ENCODE peak calls at places on chromosomes 16 and 17, in seven cellular contexts. U is GM23338, V is type B pancreatic cell, F is fibroblast of mammary gland, C is dorsolateral prefrontal cortex, N is AG10803, J is AG09309. O is an unnamed sample.

GRCh38 chr17:58335061-58335731 is 6.6 kb upstream of the TSPOAP1 start:
- DNase-seq in U (no peak), V (no peak), F (no peak), C (no peak), N (no peak), J (no peak), O (no peak)

GRCh38 chr17:47633996-47634395 is 15.7 kb upstream of the KPNB1 start:
- DNase-seq in U (no peak), V (no peak), F (no peak), C (no peak), N (no peak), J (no peak), O (no peak)

GRCh38 chr16:49664221-49665215 is 191.4 kb downstream of the ZNF423 start:
- DNase-seq in U (no peak), V (no peak), F (no peak), C (no peak), N (no peak), J (no peak), O (no peak)

GRCh38 chr16:11265124-11265523 is 4.0 kb downstream of the TNP2 start:
- DNase-seq in U (no peak), V (no peak), F (no peak), C (no peak), N (no peak), J (no peak), O (no peak)

GRCh38 chr16:71441348-71441781 is 489 bp downstream of the TLE7 start:
- DNase-seq in U (peak; percentile 84), V (no peak), F (no peak), C (no peak), N (no peak), J (no peak), O (no peak)

GRCh38 chr16:49021136-49021535 is 260.5 kb downstream of the CBLN1 start:
- DNase-seq in U (peak; percentile 35), V (no peak), F (peak; percentile 96), C (no peak), N (peak; percentile 81), J (peak; percentile 55), O (peak; percentile 3)

GRCh38 chr16:19166500-19166899 is 1.5 kb upstream of the SYT17 start:
- DNase-seq in U (no peak), V (no peak), F (no peak), C (no peak), N (no peak), J (no peak), O (no peak)

GRCh38 chr17:40284085-40284713 is 3.5 kb upstream of the CDC6 start:
- DNase-seq in U (no peak), V (no peak), F (peak; percentile 57), C (no peak), N (peak; percentile 87), J (peak; percentile 50), O (peak; percentile 73)

GRCh38 chr17:74453665-74454196 is 12.7 kb upstream of the CD300A start:
- DNase-seq in U (no peak), V (no peak), F (no peak), C (peak; percentile 75), N (no peak), J (no peak), O (no peak)

GRCh38 chr17:47703191-47703591 is 9.2 kb downstream of the TBKBP1 start:
- DNase-seq in U (no peak), V (no peak), F (no peak), C (no peak), N (no peak), J (no peak), O (no peak)

GRCh38 chr17:39486242-39486641 is 25.0 kb downstream of the CDK12 start:
- DNase-seq in U (no peak), V (no peak), F (peak; percentile 66), C (no peak), N (peak; percentile 86), J (peak; percentile 83), O (peak; percentile 77)

GRCh38 chr17:68539536-68540469 is 27.6 kb downstream of the PRKAR1A start:
- DNase-seq in U (peak; percentile 41), V (no peak), F (peak; percentile 53), C (no peak), N (peak; percentile 44), J (no peak), O (peak; percentile 7)
- TF ChIP-seq CTCF in U (no peak), V (no peak), F (peak; percentile 44), C (peak; percentile 14), N (peak; percentile 53), J (peak; percentile 40), O (peak; percentile 39)

DNA sequence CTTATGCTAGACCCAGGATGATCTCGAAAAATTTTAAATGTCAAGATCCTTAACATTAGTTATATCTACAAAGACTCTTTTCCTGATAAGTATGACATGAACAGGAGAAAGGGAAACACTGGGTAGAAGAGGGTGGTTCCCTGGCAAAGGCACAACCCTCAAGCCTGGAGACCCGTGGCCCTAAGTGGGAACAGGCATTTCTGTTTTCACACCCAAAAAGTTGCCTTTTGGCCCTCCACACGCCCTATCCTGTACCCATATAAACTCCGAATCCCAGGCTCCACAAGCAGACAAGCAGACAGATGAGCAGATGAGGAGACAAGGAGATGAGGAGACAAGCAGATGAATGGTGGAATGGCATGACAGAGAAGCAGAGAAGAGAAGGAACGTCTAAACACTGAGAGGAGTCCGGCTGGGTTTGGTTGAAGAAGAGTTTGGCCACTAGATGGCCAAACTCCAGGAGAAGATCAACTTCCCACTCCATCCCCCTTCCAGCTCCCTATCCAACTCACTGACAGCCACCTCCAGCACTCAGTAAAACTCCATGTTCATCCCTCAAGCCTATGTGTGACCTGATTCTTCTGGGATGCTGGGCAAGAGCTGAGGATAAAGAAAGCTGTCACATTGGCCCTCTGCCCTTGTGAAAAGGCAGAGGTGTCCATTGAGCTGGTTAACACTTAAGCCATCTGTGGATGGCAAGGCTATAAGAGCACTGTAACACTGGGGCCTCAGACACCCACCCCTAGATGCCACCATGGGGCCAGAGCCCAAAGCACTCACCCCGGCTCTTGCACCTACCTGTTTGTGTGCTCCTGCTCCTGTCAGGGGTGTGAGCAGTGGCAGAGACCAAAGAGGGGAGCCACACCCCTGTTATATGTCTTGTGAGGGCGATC is 139.6 kb upstream of the FAM20A start:
- DNase-seq in U (no peak), V (no peak), F (no peak), C (no peak), N (no peak), J (no peak), O (no peak)
- TF ChIP-seq CTCF in U (peak; percentile 27), V (peak; percentile 21), F (no peak), C (no peak), N (no peak), J (peak; percentile 19), O (peak; percentile 32)

GRCh38 chr17:35578929-35579448 is 618 bp upstream of the PEX12 start:
- DNase-seq in U (no peak), V (no peak), F (no peak), C (no peak), N (no peak), J (no peak), O (no peak)

GRCh38 chr17:35577826-35578194 is 561 bp downstream of the PEX12 start:
- DNase-seq in U (no peak), V (no peak), F (peak; percentile 18), C (no peak), N (peak; percentile 10), J (no peak), O (peak; percentile 16)

GRCh38 chr17:35575759-35576158 is 2.6 kb downstream of the PEX12 start:
- DNase-seq in U (no peak), V (no peak), F (no peak), C (no peak), N (no peak), J (no peak), O (no peak)

GRCh38 chr17:35578195-35578928 is at the start of gene PEX12:
- DNase-seq in U (peak; percentile 95), V (peak; percentile 75), F (peak; percentile 85), C (peak; percentile 95), N (peak; percentile 80), J (no peak), O (peak; percentile 82)
- TF ChIP-seq CTCF in U (no peak), V (no peak), F (no peak), C (peak; percentile 39), N (no peak), J (no peak), O (no peak)

DNA sequence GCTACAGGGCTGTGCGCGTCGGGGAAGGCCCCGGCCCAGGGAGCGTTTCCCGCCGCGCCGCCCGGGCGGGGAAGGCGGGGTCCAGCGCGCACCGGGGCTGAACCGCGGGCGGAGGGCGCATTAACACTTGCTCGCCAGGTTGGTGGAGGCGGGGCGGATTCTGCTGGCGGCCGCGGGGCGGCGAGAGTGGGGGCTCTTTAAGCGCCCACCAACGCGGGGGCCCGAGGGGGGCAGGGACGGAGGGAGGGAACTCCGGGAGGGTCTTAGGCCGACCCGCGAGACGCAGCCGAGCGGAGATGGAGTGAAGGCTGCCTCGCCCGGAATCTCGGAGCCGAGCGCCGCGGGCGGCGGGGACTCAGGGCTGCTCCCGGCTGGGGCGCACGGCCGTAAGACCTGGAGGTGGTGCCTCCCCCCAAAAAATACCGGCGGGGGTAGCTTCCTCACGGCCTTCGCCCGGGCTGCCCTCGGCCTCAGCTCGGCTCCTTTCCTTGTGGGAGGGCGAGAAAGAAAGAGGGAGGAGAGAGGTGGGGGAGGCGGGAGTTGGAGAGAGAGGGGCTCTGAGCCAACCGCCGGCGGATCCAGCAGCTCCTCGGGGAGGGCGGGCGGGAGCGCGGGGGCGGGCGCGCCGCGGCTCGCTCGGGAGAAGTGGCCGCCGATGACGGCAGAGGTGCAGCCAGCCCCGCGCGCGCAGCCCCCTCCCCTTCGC is 415 bp upstream of the FOXF1 start:
- DNase-seq in U (peak; percentile 80), V (no peak), F (peak; percentile 68), C (no peak), N (peak; percentile 72), J (no peak), O (peak; percentile 76)
- TF ChIP-seq CTCF in U (no peak), V (no peak), F (no peak), C (no peak), N (no peak), J (no peak), O (no peak)

GRCh38 chr16:88610080-88610479 is 28.3 kb upstream of the IL17C start:
- DNase-seq in U (peak; percentile 73), V (no peak), F (no peak), C (no peak), N (no peak), J (no peak), O (no peak)
- TF ChIP-seq CTCF in U (peak; percentile 33), V (peak; percentile 44), F (peak; percentile 7), C (no peak), N (no peak), J (peak; percentile 18), O (peak; percentile 38)

DNA sequence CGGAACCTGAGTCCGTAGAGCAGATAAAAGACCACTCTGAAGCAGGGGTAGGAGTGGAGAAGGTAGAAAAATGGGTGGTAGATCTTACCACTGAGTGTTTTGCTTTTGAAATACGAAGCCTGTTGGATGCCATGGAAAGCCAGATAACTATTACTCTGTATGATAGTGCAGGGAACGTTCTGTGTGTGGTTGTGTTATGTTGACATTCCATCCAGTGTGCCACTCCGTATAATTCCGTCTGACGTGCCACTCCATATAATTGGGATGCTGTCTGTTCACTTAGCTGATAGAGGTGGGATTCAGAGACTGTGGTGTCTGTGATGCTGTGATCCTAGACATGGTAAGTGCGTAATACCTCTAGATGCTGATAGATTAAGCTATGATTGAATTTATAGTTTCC is 263.2 kb upstream of the CACNG5 start:
- DNase-seq in U (no peak), V (no peak), F (no peak), C (no peak), N (no peak), J (no peak), O (no peak)
- TF ChIP-seq CTCF in U (no peak), V (no peak), F (no peak), C (no peak), N (no peak), J (no peak), O (no peak)